ENCODE peak calls at places on chromosome 20, in nine cellular contexts. Q is pancreas; M is uterus; V is HFF-Myc; S is GM10248; B is cardiac fibroblast; Z is CD4-positive, alpha-beta T cell; A is psoas muscle; J is colonic mucosa. I is an unnamed sample.

GRCh38 chr20:57699395-57699794 is 10.4 kb downstream of the PMEPA1 start:
- DNase-seq in Q (no peak), M (no peak), V (no peak), S (no peak), B (no peak), Z (no peak), A (no peak), J (no peak), I (no peak)

GRCh38 chr20:17675519-17676377 is 6.3 kb downstream of the RRBP1 start:
- DNase-seq in Q (no peak), M (no peak), V (no peak), S (no peak), B (no peak), Z (no peak), A (no peak), J (no peak), I (no peak)

GRCh38 chr20:31740656-31741323 is 1.7 kb downstream of the TPX2 start:
- DNase-seq in Q (no peak), M (no peak), V (no peak), S (no peak), B (no peak), Z (no peak), A (no peak), J (no peak), I (no peak)

GRCh38 chr20:13430346-13431002 is 208.3 kb downstream of the TASP1 start:
- DNase-seq in Q (no peak), M (no peak), V (no peak), S (no peak), B (no peak), Z (no peak), A (no peak), J (no peak), I (no peak)

GRCh38 chr20:36543187-36544133 is 2.1 kb downstream of the MYL9 start:
- DNase-seq in Q (no peak), M (peak), V (no peak), S (peak), B (peak), Z (no peak), A (peak), J (peak), I (no peak)

GRCh38 chr20:46897471-46897870 is 2.8 kb downstream of the EYA2 start:
- DNase-seq in Q (no peak), M (no peak), V (no peak), S (no peak), B (no peak), Z (no peak), A (no peak), J (no peak), I (no peak)

GRCh38 chr20:19274412-19275015 is 62.1 kb downstream of the SLC24A3 start:
- DNase-seq in Q (no peak), M (peak), V (no peak), S (no peak), B (peak), Z (no peak), A (peak), J (peak), I (no peak)

GRCh38 chr20:25285091-25285647 is 37.3 kb downstream of the PYGB start:
- DNase-seq in Q (peak), M (peak), V (no peak), S (no peak), B (no peak), Z (no peak), A (peak), J (no peak), I (peak)

GRCh38 chr20:59376109-59376841 is 75.9 kb downstream of the EDN3 start:
- DNase-seq in Q (no peak), M (no peak), V (no peak), S (no peak), B (no peak), Z (no peak), A (no peak), J (no peak), I (no peak)

GRCh38 chr20:17725094-17725835 is 25.5 kb downstream of the BANF2 start:
- DNase-seq in Q (peak), M (no peak), V (no peak), S (no peak), B (no peak), Z (no peak), A (no peak), J (no peak), I (peak)

GRCh38 chr20:46130534-46130933 is 12.4 kb downstream of the CD40 start:
- DNase-seq in Q (no peak), M (no peak), V (no peak), S (no peak), B (no peak), Z (no peak), A (no peak), J (no peak), I (no peak)

GRCh38 chr20:57677323-57677982 is 32.4 kb downstream of the PMEPA1 start:
- DNase-seq in Q (no peak), M (no peak), V (no peak), S (no peak), B (no peak), Z (no peak), A (no peak), J (no peak), I (no peak)

GRCh38 chr20:23668477-23668951 is 20.3 kb downstream of the CST4 start:
- DNase-seq in Q (peak), M (peak), V (peak), S (peak), B (peak), Z (peak), A (no peak), J (peak), I (no peak)

GRCh38 chr20:57708694-57709673 is 831 bp downstream of the PMEPA1 start:
- DNase-seq in Q (no peak), M (peak), V (no peak), S (no peak), B (peak), Z (peak), A (peak), J (peak), I (no peak)

GRCh38 chr20:44041001-44041400 is 126.3 kb downstream of the TOX2 start:
- DNase-seq in Q (no peak), M (no peak), V (no peak), S (no peak), B (no peak), Z (no peak), A (no peak), J (no peak), I (no peak)

GRCh38 chr20:41293269-41294037 is 24.1 kb downstream of the ZHX3 start:
- DNase-seq in Q (no peak), M (no peak), V (no peak), S (no peak), B (no peak), Z (no peak), A (no peak), J (no peak), I (no peak)

GRCh38 chr20:32338665-32339064 is 19.5 kb upstream of the ASXL1 start:
- DNase-seq in Q (no peak), M (no peak), V (no peak), S (no peak), B (no peak), Z (no peak), A (no peak), J (no peak), I (peak)

GRCh38 chr20:51487525-51488279 is 54.8 kb downstream of the NFATC2 start:
- DNase-seq in Q (no peak), M (peak), V (peak), S (no peak), B (peak), Z (no peak), A (no peak), J (no peak), I (no peak)

GRCh38 chr20:5638023-5638422 is 112.2 kb upstream of the SHLD1 start:
- DNase-seq in Q (no peak), M (no peak), V (no peak), S (no peak), B (no peak), Z (no peak), A (no peak), J (no peak), I (no peak)

GRCh38 chr20:1469925-1470571 is 3.4 kb upstream of the NSFL1C start:
- DNase-seq in Q (peak), M (peak), V (peak), S (peak), B (peak), Z (no peak), A (peak), J (peak), I (peak)

GRCh38 chr20:10580700-10581099 is 93.1 kb downstream of the JAG1 start:
- DNase-seq in Q (no peak), M (no peak), V (no peak), S (no peak), B (no peak), Z (no peak), A (no peak), J (no peak), I (no peak)

GRCh38 chr20:48945840-48946514 is 24.5 kb downstream of the ARFGEF2 start:
- DNase-seq in Q (peak), M (no peak), V (no peak), S (no peak), B (peak), Z (no peak), A (no peak), J (peak), I (no peak)

GRCh38 chr20:4794846-4795245 is 73.1 kb downstream of the PRND start:
- DNase-seq in Q (no peak), M (no peak), V (no peak), S (no peak), B (peak), Z (no peak), A (no peak), J (no peak), I (no peak)

GRCh38 chr20:51050636-51051035 is 27.7 kb upstream of the KCNG1 start:
- DNase-seq in Q (no peak), M (no peak), V (no peak), S (no peak), B (no peak), Z (no peak), A (no peak), J (no peak), I (no peak)

GRCh38 chr20:7003598-7003997 is 236.1 kb downstream of the BMP2 start:
- DNase-seq in Q (no peak), M (no peak), V (no peak), S (no peak), B (peak), Z (no peak), A (no peak), J (no peak), I (no peak)

GRCh38 chr20:59455392-59456341 is 148.7 kb upstream of the PHACTR3 start:
- DNase-seq in Q (peak), M (no peak), V (no peak), S (no peak), B (peak), Z (no peak), A (peak), J (peak), I (no peak)

GRCh38 chr20:56731496-56731895 is 102.4 kb downstream of the TFAP2C start:
- DNase-seq in Q (no peak), M (no peak), V (no peak), S (no peak), B (no peak), Z (no peak), A (no peak), J (no peak), I (no peak)

GRCh38 chr20:10490706-10491105 is 55.6 kb downstream of the SLX4IP start:
- DNase-seq in Q (no peak), M (no peak), V (no peak), S (no peak), B (no peak), Z (no peak), A (no peak), J (no peak), I (no peak)

GRCh38 chr20:44247676-44248419 is 740 bp downstream of the GDAP1L1 start:
- DNase-seq in Q (no peak), M (peak), V (peak), S (peak), B (peak), Z (no peak), A (no peak), J (no peak), I (no peak)

GRCh38 chr20:50909413-50909812 is 21.8 kb downstream of the ADNP start:
- DNase-seq in Q (no peak), M (no peak), V (no peak), S (no peak), B (no peak), Z (no peak), A (no peak), J (no peak), I (no peak)

GRCh38 chr20:31790401-31790800 is 28.8 kb upstream of the MYLK2 start:
- DNase-seq in Q (no peak), M (no peak), V (no peak), S (no peak), B (peak), Z (no peak), A (no peak), J (no peak), I (no peak)

GRCh38 chr20:24491043-24491756 is 21.8 kb downstream of the SYNDIG1 start:
- DNase-seq in Q (no peak), M (no peak), V (no peak), S (no peak), B (no peak), Z (no peak), A (no peak), J (no peak), I (no peak)

GRCh38 chr20:62010551-62011402 is 54.9 kb downstream of the TAF4 start:
- DNase-seq in Q (no peak), M (peak), V (peak), S (peak), B (peak), Z (peak), A (peak), J (peak), I (no peak)

DNA sequence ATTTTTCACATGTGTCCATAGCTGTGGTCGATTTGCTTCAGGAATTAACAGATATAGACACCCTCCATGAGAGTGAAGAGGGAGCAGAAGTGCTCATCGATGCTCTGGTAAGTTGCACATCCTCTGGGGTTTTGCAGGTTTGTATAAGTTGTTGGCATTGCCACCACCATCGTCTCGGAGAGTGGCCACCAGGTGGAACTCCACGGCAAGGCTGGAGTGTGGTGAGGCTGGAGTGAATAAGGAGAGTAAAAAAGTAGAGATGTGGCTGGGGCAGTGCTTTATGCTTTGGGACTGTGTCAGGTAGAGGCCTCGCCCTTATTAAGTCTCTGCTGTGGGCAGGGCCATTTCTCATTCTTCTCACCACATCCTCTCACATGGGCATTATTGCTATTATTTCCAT is 63.7 kb downstream of the CTNNBL1 start:
- DNase-seq in Q (no peak), M (no peak), V (no peak), S (no peak), B (no peak), Z (no peak), A (no peak), J (no peak), I (no peak)
- TF ChIP-seq CTCF in Q (no peak), M (no peak), V (peak), S (no peak), B (no peak), Z (no peak), A (peak), J (no peak), I (no peak)

GRCh38 chr20:34215711-34216381 is 25.4 kb upstream of the ASIP start:
- DNase-seq in Q (peak), M (peak), V (peak), S (peak), B (peak), Z (no peak), A (peak), J (peak), I (peak)
- TF ChIP-seq CTCF in Q (no peak), M (no peak), V (no peak), S (no peak), B (no peak), Z (no peak), A (no peak), J (no peak), I (peak)

GRCh38 chr20:52794853-52795252 is 177.3 kb upstream of the TSHZ2 start:
- DNase-seq in Q (no peak), M (no peak), V (no peak), S (no peak), B (no peak), Z (no peak), A (no peak), J (no peak), I (no peak)
- TF ChIP-seq CTCF in Q (no peak), M (no peak), V (no peak), S (no peak), B (no peak), Z (no peak), A (no peak), J (no peak), I (no peak)

DNA sequence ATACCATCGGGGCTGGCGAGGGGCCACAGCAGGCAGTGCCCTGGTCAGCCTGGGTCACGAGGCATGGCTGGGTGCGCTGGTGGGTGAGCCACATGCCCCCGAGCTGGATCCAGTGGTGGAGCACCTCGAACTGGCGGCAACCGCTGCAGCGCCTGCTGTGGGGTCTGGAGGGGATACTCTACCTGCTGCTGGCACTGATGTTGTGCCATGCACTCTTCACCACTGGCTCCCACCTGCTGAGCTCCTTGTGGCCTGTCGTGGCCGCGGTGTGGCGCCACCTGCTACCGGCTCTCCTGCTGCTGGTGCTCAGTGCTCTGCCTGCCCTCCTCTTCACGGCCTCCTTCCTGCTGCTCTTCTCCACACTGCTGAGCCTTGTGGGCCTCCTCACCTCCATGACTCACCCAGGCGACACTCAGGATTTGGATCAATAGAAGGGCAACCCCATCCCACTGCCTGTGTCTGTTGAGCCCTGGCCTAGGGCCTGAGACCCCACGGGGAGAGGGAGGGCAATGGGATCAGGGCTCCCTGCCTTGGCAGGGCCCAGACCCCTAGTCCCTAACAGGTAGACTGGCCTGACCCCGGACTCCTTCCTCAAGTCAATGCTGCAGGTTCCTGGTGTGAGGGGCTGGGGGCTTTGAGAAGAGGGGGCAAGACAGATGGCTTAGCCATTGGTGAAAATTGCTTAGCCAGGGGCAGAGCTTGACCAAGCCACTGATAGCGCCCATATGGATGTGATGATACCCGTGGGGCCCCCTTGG is 598 bp downstream of the TMEM239 start:
- DNase-seq in Q (no peak), M (no peak), V (no peak), S (no peak), B (no peak), Z (no peak), A (no peak), J (no peak), I (no peak)
- TF ChIP-seq CTCF in Q (no peak), M (no peak), V (no peak), S (peak), B (no peak), Z (no peak), A (no peak), J (no peak), I (no peak)

DNA sequence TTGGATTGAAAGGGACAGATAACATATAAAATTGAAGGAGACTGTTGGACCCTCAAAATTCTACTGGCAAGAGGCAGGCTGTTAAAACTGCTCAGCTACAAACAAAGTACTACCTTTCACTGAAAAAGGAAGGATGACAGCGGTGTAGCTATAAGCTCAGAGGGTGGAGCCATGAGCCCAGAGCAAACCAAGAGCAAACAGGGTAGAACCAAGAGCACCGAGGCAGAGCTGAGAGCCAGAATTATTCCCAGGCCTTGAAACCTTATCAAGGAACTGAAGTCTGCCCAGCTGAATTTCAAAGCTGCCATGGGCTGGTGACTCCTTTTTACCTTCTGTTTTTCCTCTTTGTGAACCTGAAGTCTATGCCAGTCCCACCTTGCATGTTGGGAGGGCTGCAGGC is 74.7 kb upstream of the SLC4A11 start:
- DNase-seq in Q (peak), M (no peak), V (no peak), S (no peak), B (no peak), Z (no peak), A (no peak), J (no peak), I (no peak)
- TF ChIP-seq CTCF in Q (no peak), M (no peak), V (no peak), S (no peak), B (no peak), Z (no peak), A (no peak), J (no peak), I (no peak)

I was measured in lower lobe of right lung.